ENCODE peak calls at places on chromosomes 6 and 20, in four cellular contexts. I is dermis microvascular lymphatic vessel endothelial cell, R is C1 segment of cervical spinal cord, G is neural crest cell. C is an unnamed sample.

GRCh38 chr6:108948252-108948651 is 100.0 kb downstream of the ARMC2 start:
- DNase-seq in I (no peak), R (no peak), G (no peak), C (peak)

GRCh38 chr6:107801195-107801594 is 22.9 kb downstream of the SCML4 start:
- DNase-seq in I (no peak), R (no peak), G (no peak), C (no peak)

GRCh38 chr6:166949533-166950442 is 6.6 kb downstream of the RNASET2 start:
- DNase-seq in I (no peak), R (no peak), G (no peak), C (no peak)

GRCh38 chr6:2876210-2877056 is 26.7 kb downstream of the SERPINB9 start:
- DNase-seq in I (peak), R (no peak), G (peak), C (no peak)

GRCh38 chr20:43987531-43987930 is 72.9 kb downstream of the TOX2 start:
- DNase-seq in I (no peak), R (no peak), G (no peak), C (no peak)

GRCh38 chr6:157615411-157615763 is 207.7 kb upstream of the SNX9 start:
- DNase-seq in I (no peak), R (no peak), G (no peak), C (no peak)

GRCh38 chr20:61588356-61589054 is 336.4 kb downstream of the CDH4 start:
- DNase-seq in I (no peak), R (no peak), G (no peak), C (no peak)

GRCh38 chr6:140001851-140002301 is 627.4 kb upstream of the CITED2 start:
- DNase-seq in I (no peak), R (no peak), G (no peak), C (no peak)

GRCh38 chr20:23048283-23049200 is 930 bp downstream of the THBD start:
- DNase-seq in I (peak), R (no peak), G (peak), C (no peak)

GRCh38 chr20:62601172-62601571 is 41.1 kb upstream of the SLCO4A1 start:
- DNase-seq in I (no peak), R (no peak), G (no peak), C (no peak)

GRCh38 chr6:110066091-110066490 is 88.0 kb downstream of the GPR6 start:
- DNase-seq in I (no peak), R (no peak), G (no peak), C (no peak)

GRCh38 chr6:130136803-130137202 is 85.9 kb downstream of the SAMD3 start:
- DNase-seq in I (no peak), R (no peak), G (no peak), C (no peak)

GRCh38 chr6:31821301-31822037 is 6.1 kb upstream of the HSPA1B start:
- DNase-seq in I (no peak), R (no peak), G (peak), C (peak)

GRCh38 chr20:61784801-61785566 is 280.7 kb downstream of the TAF4 start:
- DNase-seq in I (no peak), R (no peak), G (no peak), C (no peak)

GRCh38 chr6:30725713-30726505 is 5.8 kb downstream of the TUBB start:
- DNase-seq in I (no peak), R (no peak), G (no peak), C (no peak)

GRCh38 chr20:50455656-50456451 is 54.3 kb upstream of the PTPN1 start:
- DNase-seq in I (no peak), R (no peak), G (no peak), C (no peak)